ENCODE peak calls at places on chromosomes 6 and 20, in eight cellular contexts. L is tibial artery, F is OCI-LY7, T is neural progenitor cell, D is neuronal stem cell, Y is left ventricle myocardium inferior, S is ovary, X is brain microvascular endothelial cell. B is an unnamed sample.
A peak's percentile ranks its signal among the peaks of the same experiment; 100 is the strongest.

GRCh38 chr20:43914286-43914685 is 366 bp upstream of the TOX2 start:
- DNase-seq in L (no peak), F (no peak), T (no peak), D (no peak), Y (no peak), S (no peak), X (no peak), B (no peak)

GRCh38 chr20:54995553-54995952 is 520.2 kb downstream of the DOK5 start:
- DNase-seq in L (no peak), F (no peak), T (no peak), D (no peak), Y (no peak), S (no peak), X (no peak), B (no peak)

GRCh38 chr6:131129657-131130545 is 5.4 kb upstream of the AKAP7 start:
- DNase-seq in L (no peak), F (no peak), T (no peak), D (no peak), Y (no peak), S (no peak), X (no peak), B (no peak)

GRCh38 chr20:31596831-31597482 is 8.1 kb upstream of the ID1 start:
- DNase-seq in L (no peak), F (no peak), T (no peak), D (no peak), Y (no peak), S (no peak), X (no peak), B (no peak)

GRCh38 chr20:39245685-39246311 is 283.7 kb downstream of the DHX35 start:
- DNase-seq in L (no peak), F (no peak), T (no peak), D (no peak), Y (no peak), S (no peak), X (no peak), B (no peak)

GRCh38 chr20:63979549-63980316 is at the start of gene SAMD10:
- DNase-seq in L (no peak), F (peak; percentile 73), T (peak; percentile 84), D (no peak), Y (no peak), S (no peak), X (no peak), B (no peak)

GRCh38 chr20:37463726-37464125 is 57.3 kb upstream of the NNAT start:
- DNase-seq in L (no peak), F (no peak), T (no peak), D (no peak), Y (no peak), S (no peak), X (no peak), B (no peak)

GRCh38 chr6:119148102-119148824 is 69.8 kb upstream of the FAM184A start:
- DNase-seq in L (peak; percentile 28), F (peak; percentile 51), T (peak; percentile 63), D (peak; percentile 47), Y (no peak), S (no peak), X (peak; percentile 70), B (peak; percentile 37)

GRCh38 chr6:124683507-124683906 is 278.7 kb upstream of the RNF217 start:
- DNase-seq in L (no peak), F (peak; percentile 43), T (peak; percentile 80), D (peak; percentile 42), Y (no peak), S (no peak), X (no peak), B (no peak)

GRCh38 chr6:37314803-37315515 is 38.8 kb upstream of the RNF8 start:
- DNase-seq in L (no peak), F (peak; percentile 47), T (peak; percentile 59), D (no peak), Y (no peak), S (peak; percentile 60), X (peak; percentile 44), B (peak; percentile 20)

GRCh38 chr20:7822772-7823171 is 117.5 kb downstream of the HAO1 start:
- DNase-seq in L (no peak), F (no peak), T (no peak), D (no peak), Y (no peak), S (no peak), X (no peak), B (no peak)

GRCh38 chr6:129513471-129513870 is 196.5 kb downstream of the ARHGAP18 start:
- DNase-seq in L (no peak), F (no peak), T (no peak), D (no peak), Y (no peak), S (no peak), X (no peak), B (no peak)

GRCh38 chr6:5086294-5086890 is 1.3 kb downstream of the PPP1R3G start:
- DNase-seq in L (no peak), F (no peak), T (peak; percentile 60), D (peak; percentile 14), Y (no peak), S (no peak), X (no peak), B (no peak)

GRCh38 chr20:10505320-10506226 is 70.5 kb downstream of the SLX4IP start:
- DNase-seq in L (peak; percentile 74), F (no peak), T (no peak), D (no peak), Y (no peak), S (peak; percentile 51), X (no peak), B (no peak)

GRCh38 chr6:16700202-16700997 is 60.9 kb downstream of the ATXN1 start:
- DNase-seq in L (no peak), F (no peak), T (no peak), D (no peak), Y (no peak), S (no peak), X (no peak), B (no peak)

GRCh38 chr6:10528170-10528981 is 7.2 kb downstream of the GCNT2 start:
- DNase-seq in L (peak; percentile 26), F (peak; percentile 65), T (no peak), D (no peak), Y (no peak), S (no peak), X (peak; percentile 74), B (no peak)

GRCh38 chr20:10679269-10679668 is 5.5 kb upstream of the JAG1 start:
- DNase-seq in L (no peak), F (no peak), T (no peak), D (no peak), Y (no peak), S (no peak), X (no peak), B (no peak)

GRCh38 chr6:17600527-17601388 is 656 bp downstream of the FAM8A1 start:
- DNase-seq in L (peak; percentile 37), F (peak; percentile 72), T (peak; percentile 78), D (peak; percentile 24), Y (peak; percentile 58), S (peak; percentile 53), X (peak; percentile 6), B (no peak)

GRCh38 chr20:15977758-15978157 is 595.5 kb downstream of the KIF16B start:
- DNase-seq in L (no peak), F (no peak), T (no peak), D (no peak), Y (no peak), S (no peak), X (no peak), B (no peak)

GRCh38 chr20:59988141-59988540 is 29.9 kb downstream of the CDH26 start:
- DNase-seq in L (no peak), F (no peak), T (no peak), D (no peak), Y (no peak), S (no peak), X (peak; percentile 5), B (no peak)

GRCh38 chr6:166420351-166420750 is 37.6 kb upstream of the MPC1 start:
- DNase-seq in L (no peak), F (no peak), T (no peak), D (no peak), Y (no peak), S (no peak), X (peak; percentile 56), B (no peak)

GRCh38 chr6:105804436-105804835 is 281.7 kb upstream of the PRDM1 start:
- DNase-seq in L (no peak), F (no peak), T (no peak), D (no peak), Y (no peak), S (no peak), X (peak; percentile 22), B (no peak)

DNA sequence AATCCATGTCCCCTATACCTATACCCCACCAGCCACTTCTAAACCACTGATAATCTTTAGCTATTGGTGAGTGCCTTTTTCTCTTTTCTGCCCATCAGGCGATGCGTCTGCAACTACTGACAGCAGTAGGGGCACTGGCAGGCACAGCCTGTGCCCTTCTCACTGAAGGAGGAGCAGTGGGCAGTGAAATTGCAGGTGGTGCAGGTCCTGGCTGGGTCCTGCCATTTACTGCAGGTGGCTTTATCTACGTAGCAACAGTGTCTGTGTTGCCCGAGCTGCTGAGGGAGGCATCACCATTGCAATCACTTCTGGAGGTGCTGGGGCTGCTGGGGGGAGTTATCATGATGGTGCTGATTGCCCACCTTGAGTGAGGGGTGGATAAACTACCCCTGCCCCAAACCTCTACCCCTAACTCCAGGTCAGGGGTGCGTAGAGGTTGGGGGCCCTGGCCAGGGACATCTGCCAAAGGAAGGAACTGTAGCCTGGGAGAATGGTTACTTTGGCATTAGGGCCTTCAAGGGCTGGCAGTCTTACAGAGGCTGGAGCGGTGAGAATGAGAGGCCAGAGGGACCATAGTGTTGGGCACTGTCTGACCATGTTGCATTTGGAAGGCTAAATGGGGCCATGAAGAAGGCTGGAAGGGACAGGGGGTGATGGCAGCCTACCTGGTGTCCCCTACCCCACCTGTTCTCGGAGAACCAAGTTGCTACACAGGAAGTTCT is 851 bp upstream of the HSD17B8 start:
- DNase-seq in L (no peak), F (no peak), T (no peak), D (no peak), Y (no peak), S (no peak), X (no peak), B (no peak)
- H3K27ac ChIP-seq in L (no peak overlapping the region), F (peak overlapping the region; percentile 9), T (no peak overlapping the region), D (no peak overlapping the region), Y (peak overlapping the region; percentile 81), S (no peak overlapping the region), X (no peak overlapping the region), B (no peak overlapping the region)

GRCh38 chr6:41275489-41275888 is 11.0 kb downstream of the TREM1 start:
- DNase-seq in L (no peak), F (no peak), T (no peak), D (no peak), Y (no peak), S (no peak), X (no peak), B (no peak)
- H3K27ac ChIP-seq in L (no peak overlapping the region), F (no peak overlapping the region), T (no peak overlapping the region), D (no peak overlapping the region), Y (no peak overlapping the region), S (no peak overlapping the region), X (no peak overlapping the region), B (no peak overlapping the region)

GRCh38 chr6:43012364-43012763 is 1.4 kb downstream of the MEA1 start:
- DNase-seq in L (no peak), F (no peak), T (no peak), D (no peak), Y (no peak), S (no peak), X (no peak), B (no peak)
- H3K27ac ChIP-seq in L (no peak overlapping the region), F (no peak overlapping the region), T (no peak overlapping the region), D (no peak overlapping the region), Y (no peak overlapping the region), S (no peak overlapping the region), X (no peak overlapping the region), B (no peak overlapping the region)

DNA sequence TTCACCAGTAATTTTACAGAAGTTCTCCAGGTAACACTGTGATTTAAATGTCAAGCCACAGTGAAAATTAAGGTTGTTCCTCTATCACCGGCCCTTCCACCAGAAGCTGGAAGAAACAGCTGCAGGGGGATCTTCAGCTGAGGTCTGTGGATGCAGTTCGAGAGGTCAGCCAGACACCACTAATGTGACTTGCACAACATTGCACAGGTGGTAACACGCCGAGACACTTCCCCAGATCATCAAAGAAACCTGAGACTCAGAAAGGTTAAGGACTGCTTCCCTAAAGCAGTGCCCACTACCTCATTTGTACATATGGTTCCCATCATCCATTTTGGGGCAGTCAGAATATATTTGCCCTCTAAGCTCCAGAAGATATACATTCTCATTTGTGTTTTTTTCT is 8.1 kb upstream of the SERPINB9 start:
- DNase-seq in L (no peak), F (peak; percentile 87), T (no peak), D (no peak), Y (no peak), S (no peak), X (no peak), B (no peak)
- H3K27ac ChIP-seq in L (no peak overlapping the region), F (peak overlapping the region; percentile 87), T (no peak overlapping the region), D (no peak overlapping the region), Y (no peak overlapping the region), S (no peak overlapping the region), X (no peak overlapping the region), B (no peak overlapping the region)